ENCODE peak calls at places on chromosomes 5 and 9, in seven cellular contexts. Q is heart right ventricle; Y is stimulated activated CD4-positive, alpha-beta T cell treated with anti-CD3 and anti-CD28 coated beads, Interleukin-4, amount 100 ng/mL, for 24 hours; A is Right ventricle myocardium inferior; I is kidney epithelial cell; C is activated CD4-positive, CD25-positive, alpha-beta regulatory T cell treated with anti-CD3 and anti-CD28 coated beads, Interleukin-2, amount 50 U/mL, for 72 hours; N is T-helper 1 cell. D is an unnamed sample.

GRCh38 chr5:171275822-171276544 is 33.1 kb upstream of the TLX3 start:
- DNase-seq in N (no peak), C (no peak), Y (no peak), I (no peak), Q (no peak), A (no peak), D (no peak)

GRCh38 chr9:134218230-134218629 is 53.9 kb upstream of the RNU6ATAC start:
- DNase-seq in Y (no peak), N (no peak), A (no peak), Q (no peak), I (no peak), C (no peak), D (no peak)

GRCh38 chr5:61398440-61398839 is 66.4 kb downstream of the ZSWIM6 start:
- DNase-seq in A (no peak), N (no peak), Q (no peak), C (no peak), Y (no peak), I (no peak), D (no peak)

GRCh38 chr9:124018731-124019697 is 7.4 kb downstream of the LHX2 start:
- DNase-seq in N (no peak), I (no peak), Y (no peak), Q (no peak), A (no peak), C (no peak), D (no peak)

GRCh38 chr5:36720688-36721087 is 114.3 kb downstream of the SLC1A3 start:
- DNase-seq in N (no peak), Q (no peak), Y (no peak), C (no peak), I (no peak), A (no peak), D (no peak)

GRCh38 chr9:1956958-1957357 is 58.2 kb upstream of the SMARCA2 start:
- DNase-seq in Y (no peak), Q (no peak), I (no peak), A (no peak), N (no peak), C (no peak), D (no peak)

GRCh38 chr5:177576169-177576568 is 15.8 kb upstream of the TMED9 start:
- DNase-seq in A (no peak), N (no peak), Q (no peak), I (no peak), Y (no peak), C (no peak), D (no peak)

GRCh38 chr9:4517274-4517673 is 27.0 kb downstream of the SLC1A1 start:
- DNase-seq in C (no peak), N (no peak), A (no peak), I (no peak), Q (no peak), Y (no peak), D (no peak)

GRCh38 chr5:174412374-174412773 is 312.0 kb upstream of the MSX2 start:
- DNase-seq in Y (no peak), C (no peak), A (no peak), Q (no peak), I (no peak), N (no peak), D (no peak)

GRCh38 chr9:123399803-123400378 is 43.9 kb downstream of the CRB2 start:
- DNase-seq in I (no peak), Q (no peak), C (no peak), A (peak), N (no peak), Y (peak), D (no peak)

GRCh38 chr9:130651752-130652151 is 12.6 kb upstream of the PRDM12 start:
- DNase-seq in Q (no peak), Y (no peak), N (no peak), I (no peak), C (no peak), A (peak), D (no peak)

GRCh38 chr5:96093890-96094381 is 132.3 kb upstream of the ELL2 start:
- DNase-seq in C (no peak), Y (no peak), A (no peak), N (no peak), Q (no peak), I (peak), D (no peak)

GRCh38 chr5:43421450-43422133 is 9.4 kb upstream of the CCL28 start:
- DNase-seq in I (no peak), A (no peak), Y (no peak), Q (no peak), N (no peak), C (no peak), D (no peak)

GRCh38 chr9:34623386-34624235 is 3.3 kb upstream of the DCTN3 start:
- DNase-seq in Y (no peak), C (no peak), Q (no peak), N (no peak), I (no peak), A (peak), D (no peak)

GRCh38 chr9:133135193-133135745 is 14.2 kb upstream of the RALGDS start:
- DNase-seq in Y (peak), Q (peak), I (peak), C (peak), N (no peak), A (no peak), D (no peak)

GRCh38 chr9:112179816-112180215 is 4.7 kb upstream of the SUSD1 start:
- DNase-seq in N (no peak), A (no peak), Y (no peak), I (no peak), Q (no peak), C (no peak), D (no peak)

GRCh38 chr5:15350614-15351013 is 149.4 kb upstream of the FBXL7 start:
- DNase-seq in A (no peak), I (no peak), N (no peak), Q (no peak), Y (no peak), C (no peak), D (no peak)

GRCh38 chr9:87681271-87682061 is 44.5 kb upstream of the CTSL start:
- DNase-seq in I (no peak), C (no peak), Y (no peak), A (no peak), N (no peak), Q (no peak), D (no peak)

GRCh38 chr9:33223696-33224095 is 16.3 kb upstream of the SPINK4 start:
- DNase-seq in Y (no peak), I (no peak), N (no peak), Q (no peak), A (no peak), C (no peak), D (no peak)

GRCh38 chr9:110183208-110184145 is 24.5 kb downstream of the C9orf152 start:
- DNase-seq in Y (peak), I (no peak), A (no peak), Q (peak), N (no peak), C (peak), D (peak)

GRCh38 chr9:127583605-127584053 is 28.4 kb upstream of the STXBP1 start:
- DNase-seq in N (no peak), I (no peak), Y (no peak), A (no peak), Q (no peak), C (no peak), D (no peak)

GRCh38 chr9:117945286-117945685 is 241.1 kb downstream of the TLR4 start:
- DNase-seq in I (no peak), Y (no peak), A (no peak), Q (no peak), N (no peak), C (no peak), D (no peak)

GRCh38 chr9:98142182-98142924 is 23.3 kb upstream of the TRIM14 start:
- DNase-seq in C (peak), Y (no peak), Q (no peak), A (peak), I (no peak), N (no peak), D (no peak)

GRCh38 chr9:122789256-122790046 is 718 bp downstream of the OR5C1 start:
- DNase-seq in A (no peak), Y (no peak), Q (no peak), I (no peak), C (no peak), N (no peak), D (no peak)

GRCh38 chr5:172178301-172179031 is 9.6 kb downstream of the STK10 start:
- DNase-seq in Y (no peak), A (no peak), C (peak), Q (no peak), I (no peak), N (no peak), D (no peak)

GRCh38 chr5:160054831-160055230 is 45.9 kb downstream of the TTC1 start:
- DNase-seq in I (peak), A (no peak), C (no peak), N (no peak), Y (no peak), Q (no peak), D (no peak)

GRCh38 chr5:181181650-181182565 is 23.1 kb downstream of the TRIM7 start:
- DNase-seq in I (no peak), A (no peak), Y (peak), N (no peak), C (no peak), Q (peak), D (peak)

GRCh38 chr5:15674716-15675115 is 174.7 kb downstream of the FBXL7 start:
- DNase-seq in Y (no peak), Q (no peak), C (no peak), N (no peak), I (no peak), A (no peak), D (no peak)

GRCh38 chr9:111916234-111916645 is 19.6 kb downstream of the UGCG start:
- DNase-seq in N (no peak), I (no peak), Y (peak), Q (no peak), C (no peak), A (no peak), D (no peak)

GRCh38 chr5:42631241-42631640 is 125.4 kb upstream of the CCDC152 start:
- DNase-seq in N (no peak), Q (no peak), C (no peak), I (no peak), Y (no peak), A (no peak), D (no peak)

GRCh38 chr5:16784843-16785791 is 151.0 kb downstream of the MYO10 start:
- DNase-seq in N (no peak), A (no peak), Q (no peak), C (peak), Y (peak), I (no peak), D (no peak)

D was measured in memory B cell.